ENCODE peak calls at places on chromosomes 11 and 22, in nine cellular contexts. C, W, F, J, P, U, Z, A and N are unnamed samples.

GRCh38 chr11:346529-346928 is 22.8 kb upstream of the B4GALNT4 start:
- DNase-seq in J (no peak), A (no peak), F (no peak), U (no peak), C (no peak), P (no peak), W (peak), Z (no peak), N (no peak)

GRCh38 chr11:69317401-69318092 is 23.6 kb downstream of the MYEOV start:
- DNase-seq in F (no peak), C (no peak), P (no peak), A (no peak), J (no peak), U (no peak), Z (no peak), W (peak), N (no peak)

GRCh38 chr11:83957038-83957900 is 671.1 kb upstream of the CCDC90B start:
- DNase-seq in F (no peak), J (no peak), C (no peak), P (no peak), U (no peak), Z (no peak), A (no peak), W (no peak), N (no peak)

GRCh38 chr11:71251761-71252433 is 480 bp downstream of the SHANK2 start:
- DNase-seq in P (no peak), U (peak), W (no peak), A (peak), J (no peak), C (peak), Z (no peak), F (no peak), N (no peak)

GRCh38 chr11:59204736-59205135 is 8.0 kb downstream of the MPEG1 start:
- DNase-seq in P (no peak), U (no peak), C (no peak), W (no peak), F (no peak), J (no peak), A (no peak), Z (no peak), N (no peak)

GRCh38 chr22:23218867-23219251 is 38.5 kb downstream of the BCR start:
- DNase-seq in P (no peak), F (no peak), C (no peak), U (no peak), W (no peak), J (no peak), Z (no peak), A (peak), N (no peak)

GRCh38 chr22:46267431-46268279 is at the start of gene TTC38:
- DNase-seq in U (peak), P (no peak), J (peak), F (peak), C (peak), Z (peak), A (peak), W (peak), N (peak)

GRCh38 chr11:73875840-73876239 is 806 bp downstream of the COA4 start:
- DNase-seq in P (no peak), W (no peak), A (no peak), J (no peak), F (no peak), Z (no peak), U (no peak), C (no peak), N (no peak)

GRCh38 chr11:16215352-16215751 is 141.0 kb downstream of the SOX6 start:
- DNase-seq in F (no peak), J (no peak), U (no peak), W (no peak), P (no peak), Z (no peak), A (no peak), C (no peak), N (no peak)

GRCh38 chr22:42719656-42720262 is 911 bp downstream of the A4GALT start:
- DNase-seq in P (no peak), Z (no peak), F (no peak), C (no peak), J (peak), W (no peak), A (no peak), U (peak), N (no peak)

GRCh38 chr22:36073476-36073875 is 44.9 kb upstream of the RBFOX2 start:
- DNase-seq in A (no peak), F (no peak), P (no peak), U (no peak), Z (no peak), C (no peak), W (peak), J (no peak), N (no peak)

GRCh38 chr11:103794262-103794661 is 242.2 kb upstream of the DDI1 start:
- DNase-seq in Z (no peak), C (no peak), P (no peak), A (no peak), W (no peak), J (no peak), U (no peak), F (no peak), N (no peak)

GRCh38 chr11:132116516-132116915 is 746.1 kb downstream of the NTM start:
- DNase-seq in W (no peak), P (no peak), F (no peak), C (no peak), Z (no peak), J (no peak), A (no peak), U (no peak), N (no peak)

GRCh38 chr22:50473855-50474671 is 772 bp downstream of the SBF1 start:
- DNase-seq in P (no peak), C (peak), U (peak), W (peak), Z (peak), F (no peak), A (peak), J (no peak), N (no peak)

DNA sequence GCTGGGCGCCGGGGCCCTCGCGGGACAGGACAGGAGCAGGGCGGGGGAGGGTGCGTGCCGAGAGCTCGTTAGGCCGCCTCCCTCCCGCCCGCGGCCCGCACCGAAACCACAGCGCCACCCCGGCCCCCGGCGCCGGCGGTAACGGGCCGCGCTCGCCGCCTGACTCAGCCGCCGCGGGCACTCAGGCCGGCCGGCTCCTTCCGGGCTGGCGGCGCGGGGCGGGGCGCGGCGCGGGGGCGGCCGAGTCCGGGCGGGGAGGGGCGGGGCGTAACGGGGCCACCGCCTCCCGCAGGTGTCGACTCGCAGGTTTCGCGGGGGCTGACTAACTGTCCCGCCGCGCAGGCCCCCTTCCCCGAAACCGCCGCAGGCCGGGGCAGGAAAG is at the start of gene AP5B1:
- DNase-seq in Z (peak), W (peak), U (peak), P (no peak), J (peak), A (peak), C (peak), F (no peak), N (peak)
- TF ChIP-seq POLR2A in Z (peak), W (no peak), U (no peak), P (no peak), J (peak), A (no peak), C (no peak), F (no peak), N (peak)

GRCh38 chr22:37752189-37753061 is 55.3 kb upstream of the GCAT start:
- DNase-seq in F (peak), J (peak), P (peak), Z (peak), A (peak), W (peak), C (peak), U (no peak), N (peak)
- TF ChIP-seq POLR2A in F (no peak), J (peak), P (peak), Z (no peak), A (no peak), W (no peak), C (no peak), U (no peak), N (no peak)

DNA sequence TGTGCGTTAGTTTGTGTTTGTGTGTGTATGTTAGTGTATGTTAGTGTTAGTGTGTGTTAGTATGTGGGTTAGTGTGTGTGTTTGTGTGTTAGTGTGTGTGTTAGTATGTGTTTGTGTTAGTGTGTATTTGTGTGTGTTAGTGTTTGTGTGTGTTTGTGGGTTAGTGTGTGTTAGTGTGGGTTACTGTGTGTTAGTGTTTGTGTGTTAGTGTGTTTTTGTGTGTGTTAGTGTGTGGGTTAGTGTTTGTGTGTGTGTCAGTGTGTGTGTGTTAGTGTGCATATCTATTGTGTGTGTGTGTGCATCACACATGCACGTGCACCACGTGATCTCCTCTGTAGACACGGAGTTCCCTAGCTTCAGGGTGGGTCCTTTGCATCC is 115.4 kb downstream of the KCNQ1OT1 start:
- DNase-seq in J (no peak), W (no peak), A (no peak), F (no peak), U (no peak), C (no peak), P (no peak), Z (no peak), N (no peak)
- TF ChIP-seq POLR2A in J (no peak), W (no peak), A (no peak), F (no peak), U (no peak), C (no peak), P (no peak), Z (no peak), N (no peak)

GRCh38 chr11:57479925-57480324 is 19.6 kb downstream of the RTN4RL2 start:
- DNase-seq in A (no peak), W (no peak), J (no peak), P (no peak), U (peak), Z (no peak), C (no peak), F (no peak), N (no peak)
- TF ChIP-seq POLR2A in A (no peak), W (no peak), J (no peak), P (no peak), U (no peak), Z (no peak), C (no peak), F (no peak), N (no peak)

GRCh38 chr11:63888170-63889086 is 28.5 kb downstream of the RCOR2 start:
- DNase-seq in Z (peak), C (no peak), J (peak), A (peak), P (no peak), U (peak), F (no peak), W (peak), N (no peak)
- TF ChIP-seq POLR2A in Z (no peak), C (no peak), J (no peak), A (no peak), P (no peak), U (peak), F (no peak), W (no peak), N (no peak)

GRCh38 chr11:125618383-125618782 is 6.6 kb upstream of the CHEK1 start:
- DNase-seq in W (no peak), U (no peak), A (no peak), F (no peak), P (no peak), J (no peak), C (no peak), Z (no peak), N (no peak)

GRCh38 chr11:125623064-125623463 is 1.9 kb upstream of the CHEK1 start:
- DNase-seq in W (no peak), F (no peak), J (no peak), Z (no peak), C (no peak), P (no peak), U (no peak), A (no peak), N (no peak)

GRCh38 chr11:125624756-125625213 is at the start of gene CHEK1:
- DNase-seq in C (no peak), J (no peak), F (no peak), U (no peak), A (no peak), P (no peak), Z (no peak), W (no peak), N (no peak)

GRCh38 chr11:125625225-125625593 is 246 bp downstream of the CHEK1 start:
- DNase-seq in J (no peak), U (no peak), F (no peak), W (no peak), C (no peak), A (no peak), P (no peak), Z (no peak), N (no peak)

GRCh38 chr11:125621995-125622394 is 3.0 kb upstream of the CHEK1 start:
- DNase-seq in J (no peak), U (no peak), W (no peak), Z (no peak), C (no peak), A (no peak), F (no peak), P (no peak), N (peak)
- TF ChIP-seq POLR2A in J (no peak), U (no peak), W (no peak), Z (no peak), C (no peak), A (no peak), F (no peak), P (no peak), N (no peak)

GRCh38 chr11:95067042-95067827 is 516 bp downstream of the SRSF8 start:
- DNase-seq in W (peak), F (peak), J (peak), A (peak), P (no peak), U (peak), C (peak), Z (peak), N (no peak)
- TF ChIP-seq POLR2A in W (peak), F (no peak), J (peak), A (peak), P (no peak), U (peak), C (no peak), Z (peak), N (no peak)

GRCh38 chr22:38923463-38924196 is 33.8 kb upstream of the APOBEC3A start:
- DNase-seq in U (peak), C (peak), Z (peak), A (peak), W (peak), F (no peak), P (no peak), J (peak), N (peak)
- TF ChIP-seq POLR2A in U (no peak), C (no peak), Z (peak), A (no peak), W (no peak), F (no peak), P (no peak), J (peak), N (peak)

GRCh38 chr11:94885133-94885532 is 88.2 kb downstream of the CWC15 start:
- DNase-seq in F (no peak), Z (no peak), J (no peak), A (no peak), W (no peak), C (no peak), P (no peak), U (no peak), N (no peak)

GRCh38 chr11:94882931-94883330 is 90.4 kb downstream of the CWC15 start:
- DNase-seq in Z (no peak), A (no peak), C (no peak), F (no peak), U (no peak), P (no peak), J (no peak), W (no peak), N (no peak)

GRCh38 chr11:94883878-94884277 is 89.5 kb downstream of the CWC15 start:
- DNase-seq in U (no peak), C (no peak), F (peak), W (no peak), J (no peak), P (no peak), Z (no peak), A (no peak), N (no peak)

GRCh38 chr11:94885581-94885980 is 87.8 kb downstream of the CWC15 start:
- DNase-seq in Z (no peak), J (no peak), F (no peak), P (no peak), U (no peak), W (no peak), C (no peak), A (no peak), N (no peak)

GRCh38 chr11:94884322-94884721 is 89.0 kb downstream of the CWC15 start:
- DNase-seq in A (no peak), Z (no peak), W (no peak), J (no peak), P (no peak), F (peak), C (no peak), U (no peak), N (no peak)
- TF ChIP-seq POLR2A in A (no peak), Z (no peak), W (no peak), J (no peak), P (no peak), F (no peak), C (no peak), U (no peak), N (no peak)

GRCh38 chr11:75547177-75547576 is 14.9 kb upstream of the SERPINH1 start:
- DNase-seq in C (no peak), J (no peak), P (no peak), F (no peak), Z (no peak), U (no peak), W (no peak), A (no peak), N (no peak)

GRCh38 chr11:75539459-75540022 is 13.8 kb upstream of the GDPD5 start:
- DNase-seq in U (no peak), W (no peak), J (no peak), C (no peak), F (no peak), Z (no peak), P (no peak), A (no peak), N (no peak)

GRCh38 chr11:75547617-75548054 is 14.4 kb upstream of the SERPINH1 start:
- DNase-seq in P (no peak), U (peak), Z (peak), J (peak), C (no peak), A (peak), F (no peak), W (peak), N (peak)

GRCh38 chr11:75541301-75541929 is 15.7 kb upstream of the GDPD5 start:
- DNase-seq in F (no peak), J (no peak), U (no peak), W (no peak), C (no peak), Z (no peak), P (no peak), A (no peak), N (no peak)

DNA sequence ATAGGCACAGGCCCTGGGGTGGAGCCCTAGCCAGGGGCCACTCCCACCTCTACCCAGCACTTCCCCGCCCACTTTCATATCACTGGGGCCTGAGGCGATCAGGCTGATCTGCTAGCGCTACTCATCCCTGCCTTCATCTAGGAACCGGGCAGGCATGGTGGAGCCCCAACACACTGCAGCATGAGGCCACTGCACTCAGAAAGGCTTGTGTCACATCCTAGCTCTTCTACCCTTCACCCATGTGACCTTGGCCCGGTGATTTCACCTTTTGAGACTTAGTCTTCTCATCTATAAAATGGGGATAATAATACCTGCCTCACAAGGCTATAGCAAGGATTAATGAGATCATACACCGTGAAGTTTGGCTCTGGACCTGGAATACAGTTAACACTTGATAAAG is 18.1 kb upstream of the GDPD5 start:
- DNase-seq in C (no peak), J (no peak), Z (no peak), P (no peak), A (no peak), W (no peak), U (peak), F (no peak), N (no peak)
- TF ChIP-seq POLR2A in C (no peak), J (no peak), Z (no peak), P (no peak), A (no peak), W (no peak), U (no peak), F (no peak), N (no peak)